ENCODE peak calls at places on chromosomes 5 and 9, in ten cellular contexts. K, R, Y, A, E, Q, O, U, T and I are unnamed samples.
A peak's percentile ranks its signal among the peaks of the same experiment; 100 is the strongest.

GRCh38 chr5:170508036-170508435 is 4.2 kb downstream of the KCNIP1 start:
- DNase-seq in K (no peak), R (no peak), Y (no peak), A (no peak), E (no peak), Q (no peak), O (no peak), U (no peak), T (no peak), I (no peak)

GRCh38 chr5:57895766-57896165 is 413.2 kb upstream of the ACTBL2 start:
- DNase-seq in K (no peak), R (no peak), Y (no peak), A (no peak), E (no peak), Q (no peak), O (peak; percentile 38), U (no peak), T (no peak), I (no peak)

GRCh38 chr5:167049043-167049663 is 1242.3 kb upstream of the WWC1 start:
- DNase-seq in K (no peak), R (no peak), Y (no peak), A (peak; percentile 49), E (peak; percentile 19), Q (no peak), O (peak; percentile 63), U (no peak), T (no peak), I (peak; percentile 4)

GRCh38 chr5:85204289-85204688 is 819.6 kb upstream of the EDIL3 start:
- DNase-seq in K (no peak), R (no peak), Y (no peak), A (no peak), E (no peak), Q (no peak), O (no peak), U (no peak), T (no peak), I (no peak)

GRCh38 chr5:10990626-10991025 is 229.6 kb upstream of the DAP start:
- DNase-seq in K (no peak), R (no peak), Y (no peak), A (no peak), E (no peak), Q (no peak), O (no peak), U (no peak), T (no peak), I (no peak)

GRCh38 chr5:143128412-143129071 is 274.9 kb downstream of the NR3C1 start:
- DNase-seq in K (no peak), R (no peak), Y (no peak), A (no peak), E (no peak), Q (no peak), O (no peak), U (no peak), T (no peak), I (no peak)

GRCh38 chr5:114255275-114255674 is 106.6 kb upstream of the KCNN2 start:
- DNase-seq in K (no peak), R (no peak), Y (no peak), A (no peak), E (no peak), Q (no peak), O (no peak), U (no peak), T (no peak), I (no peak)

GRCh38 chr5:40171971-40172370 is 507.7 kb upstream of the PTGER4 start:
- DNase-seq in K (no peak), R (no peak), Y (no peak), A (no peak), E (no peak), Q (no peak), O (no peak), U (no peak), T (no peak), I (peak; percentile 87)

GRCh38 chr9:12748954-12749353 is 25.9 kb upstream of the LURAP1L start:
- DNase-seq in K (no peak), R (no peak), Y (no peak), A (no peak), E (no peak), Q (no peak), O (no peak), U (no peak), T (no peak), I (no peak)

GRCh38 chr5:146344155-146345118 is 5.8 kb downstream of the POU4F3 start:
- DNase-seq in K (no peak), R (no peak), Y (no peak), A (peak; percentile 18), E (no peak), Q (no peak), O (peak; percentile 7), U (no peak), T (no peak), I (no peak)

GRCh38 chr5:147688965-147689364 is 93.6 kb downstream of the JAKMIP2 start:
- DNase-seq in K (no peak), R (no peak), Y (no peak), A (no peak), E (peak; percentile 17), Q (no peak), O (peak; percentile 59), U (no peak), T (no peak), I (no peak)

GRCh38 chr5:159764283-159764927 is 151.9 kb upstream of the ADRA1B start:
- DNase-seq in K (no peak), R (no peak), Y (no peak), A (no peak), E (no peak), Q (no peak), O (peak; percentile 94), U (no peak), T (no peak), I (peak; percentile 91)

GRCh38 chr5:64207978-64208377 is 42.3 kb downstream of the RNF180 start:
- DNase-seq in K (no peak), R (no peak), Y (no peak), A (no peak), E (no peak), Q (no peak), O (peak; percentile 45), U (no peak), T (no peak), I (no peak)

GRCh38 chr5:132422720-132423442 is 53.4 kb downstream of the SLC22A5 start:
- DNase-seq in K (peak; percentile 55), R (peak; percentile 47), Y (no peak), A (peak; percentile 93), E (no peak), Q (no peak), O (peak; percentile 44), U (peak; percentile 64), T (no peak), I (peak; percentile 65)

GRCh38 chr5:145855842-145856267 is 17.0 kb downstream of the GRXCR2 start:
- DNase-seq in K (no peak), R (no peak), Y (no peak), A (no peak), E (no peak), Q (no peak), O (no peak), U (no peak), T (no peak), I (no peak)

GRCh38 chr5:155147222-155147621 is 133.7 kb downstream of the KIF4B start:
- DNase-seq in K (no peak), R (no peak), Y (no peak), A (no peak), E (no peak), Q (no peak), O (peak; percentile 32), U (no peak), T (no peak), I (peak; percentile 31)

GRCh38 chr9:96651626-96652025 is 3.5 kb downstream of the PRXL2C start:
- DNase-seq in K (no peak), R (no peak), Y (no peak), A (no peak), E (no peak), Q (no peak), O (peak; percentile 50), U (no peak), T (no peak), I (peak; percentile 62)

GRCh38 chr5:11527994-11528393 is 376.3 kb downstream of the CTNND2 start:
- DNase-seq in K (no peak), R (no peak), Y (no peak), A (no peak), E (no peak), Q (no peak), O (no peak), U (no peak), T (no peak), I (no peak)

GRCh38 chr9:37617837-37618236 is 25.4 kb upstream of the TOMM5 start:
- DNase-seq in K (no peak), R (no peak), Y (no peak), A (no peak), E (no peak), Q (no peak), O (peak; percentile 12), U (no peak), T (no peak), I (peak; percentile 64)

GRCh38 chr9:130214921-130215320 is 42.7 kb downstream of the NCS1 start:
- DNase-seq in K (no peak), R (no peak), Y (no peak), A (no peak), E (no peak), Q (no peak), O (no peak), U (no peak), T (no peak), I (no peak)